ENCODE peak calls at places on chromosomes 16 and 17, in seven cellular contexts. A, W, J, L, P, O and X are unnamed samples. For H3K36me3, the result is how much of the 10 kb centered on the place peaks cover.

GRCh38 chr17:9890124-9890523 is 14.9 kb downstream of the RCVRN start:
- DNase-seq in A (peak), W (no peak), J (peak), L (peak), P (peak), O (no peak), X (peak)

GRCh38 chr16:19578378-19578851 is 22.9 kb downstream of the VPS35L start:
- DNase-seq in A (no peak), W (no peak), J (no peak), L (no peak), P (no peak), O (no peak), X (no peak)

GRCh38 chr16:1159325-1159972 is 6.5 kb downstream of the CACNA1H start:
- DNase-seq in A (no peak), W (no peak), J (no peak), L (peak), P (no peak), O (no peak), X (no peak)

GRCh38 chr17:5203908-5204294 is 12.2 kb upstream of the ZNF594 start:
- DNase-seq in A (no peak), W (no peak), J (no peak), L (no peak), P (no peak), O (peak), X (no peak)

GRCh38 chr17:9878791-9879525 is 26.1 kb downstream of the RCVRN start:
- DNase-seq in A (no peak), W (no peak), J (no peak), L (no peak), P (no peak), O (peak), X (no peak)

GRCh38 chr16:50879873-50880695 is 138.2 kb downstream of the CYLD start:
- DNase-seq in A (no peak), W (no peak), J (peak), L (no peak), P (no peak), O (no peak), X (no peak)

GRCh38 chr16:27298132-27298531 is 15.6 kb upstream of the IL4R start:
- DNase-seq in A (no peak), W (no peak), J (no peak), L (no peak), P (no peak), O (no peak), X (no peak)

GRCh38 chr16:13378151-13378550 is 476.8 kb downstream of the SHISA9 start:
- DNase-seq in A (no peak), W (no peak), J (no peak), L (no peak), P (no peak), O (no peak), X (no peak)

GRCh38 chr17:48155889-48156670 is 48.5 kb downstream of the SNX11 start:
- DNase-seq in A (no peak), W (no peak), J (no peak), L (no peak), P (no peak), O (no peak), X (no peak)

GRCh38 chr17:6444573-6445335 is 499 bp downstream of the PIMREG start:
- DNase-seq in A (no peak), W (no peak), J (no peak), L (no peak), P (no peak), O (no peak), X (no peak)

GRCh38 chr17:1521067-1521466 is 4.7 kb upstream of the INPP5K start:
- DNase-seq in A (no peak), W (no peak), J (no peak), L (no peak), P (no peak), O (no peak), X (no peak)

GRCh38 chr17:80195671-80196529 is 24.2 kb downstream of the SGSH start:
- DNase-seq in A (peak), W (no peak), J (peak), L (peak), P (peak), O (no peak), X (no peak)

GRCh38 chr17:37117743-37118142 is 169.0 kb downstream of the AATF start:
- DNase-seq in A (no peak), W (no peak), J (no peak), L (no peak), P (no peak), O (no peak), X (no peak)

GRCh38 chr16:17303101-17303500 is 167.7 kb downstream of the XYLT1 start:
- DNase-seq in A (no peak), W (no peak), J (no peak), L (no peak), P (no peak), O (no peak), X (no peak)

GRCh38 chr16:89860747-89861304 is 12.6 kb upstream of the TCF25 start:
- DNase-seq in A (peak), W (no peak), J (peak), L (peak), P (peak), O (peak), X (peak)

GRCh38 chr16:89861648-89862047 is 11.7 kb upstream of the TCF25 start:
- DNase-seq in A (no peak), W (no peak), J (no peak), L (no peak), P (no peak), O (no peak), X (no peak)

GRCh38 chr16:89862732-89863131 is 10.7 kb upstream of the TCF25 start:
- DNase-seq in A (no peak), W (no peak), J (no peak), L (no peak), P (no peak), O (no peak), X (no peak)

GRCh38 chr16:89864421-89864820 is 9.0 kb upstream of the TCF25 start:
- DNase-seq in A (no peak), W (no peak), J (no peak), L (no peak), P (no peak), O (peak), X (peak)

DNA sequence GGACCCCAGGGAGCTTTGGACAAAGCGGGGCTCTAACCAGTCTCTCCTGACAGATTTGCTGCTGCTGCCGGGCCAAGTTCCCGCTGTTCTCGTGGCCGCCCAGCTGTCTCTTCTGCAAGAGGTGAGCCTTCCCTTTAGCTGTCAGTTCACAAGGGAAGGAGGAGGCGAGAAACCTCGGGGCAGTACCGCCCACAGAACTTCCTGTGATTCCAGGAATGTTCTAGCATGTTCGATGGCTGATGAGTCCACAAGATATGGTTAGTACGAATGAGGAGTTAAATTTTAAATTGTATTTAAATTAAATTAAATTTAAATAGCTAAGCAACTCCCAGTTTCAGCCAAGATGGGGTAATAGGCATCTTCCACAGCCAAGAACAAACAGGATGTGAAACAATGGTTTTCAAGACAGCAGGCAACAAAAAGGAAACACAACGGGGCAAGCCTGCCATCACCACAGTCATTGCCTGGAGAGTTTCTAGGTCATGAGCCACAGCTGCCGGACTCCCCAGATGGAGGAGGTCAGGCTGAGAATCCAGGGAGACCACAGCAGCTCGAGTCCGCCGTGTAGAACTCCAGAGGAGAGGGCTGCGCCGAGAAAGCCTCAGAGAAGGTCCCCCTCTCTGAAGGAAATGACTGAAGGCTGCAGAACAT is 9.5 kb upstream of the TCF25 start:
- DNase-seq in A (no peak), W (peak), J (no peak), L (no peak), P (no peak), O (peak), X (no peak)
- TF ChIP-seq RAD21 in A (no peak), W (no peak), J (no peak), L (no peak), P (no peak), O (no peak), X (no peak)

GRCh38 chr16:56415849-56416248 is 9.5 kb downstream of the AMFR start:
- DNase-seq in A (no peak), W (no peak), J (no peak), L (no peak), P (no peak), O (no peak), X (no peak)
- H3K36me3 ChIP-seq in A (under half), W (under half), J (under half), L (under half), P (under half), O (under half), X (under half)

GRCh38 chr17:59108400-59109102 is 1.9 kb upstream of the TRIM37 start:
- DNase-seq in A (no peak), W (no peak), J (no peak), L (no peak), P (no peak), O (no peak), X (no peak)
- TF ChIP-seq RAD21 in A (no peak), W (no peak), J (no peak), L (no peak), P (no peak), O (no peak), X (no peak)

DNA sequence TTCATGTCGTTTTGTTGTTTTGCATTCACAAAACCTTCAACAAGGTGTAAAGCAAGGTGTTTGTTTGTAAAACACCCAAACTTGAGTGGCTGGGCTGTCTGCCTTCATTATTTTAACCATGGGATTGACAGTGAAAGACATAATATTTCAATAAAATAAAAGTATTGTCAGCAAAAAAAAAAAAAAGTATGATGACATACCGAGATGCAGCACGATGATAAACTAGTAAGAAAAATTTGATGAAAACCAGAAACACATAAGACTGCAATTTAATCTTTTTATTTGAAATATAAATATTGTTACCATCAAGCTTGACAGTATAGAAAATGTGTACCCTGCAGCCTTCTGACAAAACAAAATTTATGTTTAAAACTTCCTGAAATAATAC is 419.3 kb upstream of the DYNLRB2 start:
- DNase-seq in A (no peak), W (no peak), J (no peak), L (no peak), P (no peak), O (no peak), X (no peak)
- H3K36me3 ChIP-seq in A (under half), W (under half), J (under half), L (under half), P (under half), O (under half), X (under half)